ENCODE peak calls at places on chromosomes 3 and 15, in six cellular contexts. N, L, U, C, O and P are unnamed samples.

GRCh38 chr3:80190051-80190450 is 422.3 kb upstream of the ROBO1 start:
- DNase-seq in N (no peak), L (no peak), U (no peak), C (no peak), O (peak), P (no peak)

GRCh38 chr15:27222479-27222878 is 251.5 kb downstream of the GABRG3 start:
- DNase-seq in N (no peak), L (no peak), U (peak), C (no peak), O (no peak), P (no peak)

GRCh38 chr15:53351373-53351772 is 408.1 kb downstream of the WDR72 start:
- DNase-seq in N (no peak), L (no peak), U (no peak), C (no peak), O (no peak), P (no peak)

GRCh38 chr3:122936335-122936734 is 91.2 kb downstream of the SEMA5B start:
- DNase-seq in N (no peak), L (no peak), U (no peak), C (no peak), O (no peak), P (no peak)

GRCh38 chr15:38300395-38300794 is 47.8 kb downstream of the SPRED1 start:
- DNase-seq in N (peak), L (no peak), U (no peak), C (no peak), O (no peak), P (no peak)

GRCh38 chr3:4571690-4572334 is 78.7 kb downstream of the ITPR1 start:
- DNase-seq in N (peak), L (no peak), U (no peak), C (no peak), O (peak), P (peak)

GRCh38 chr15:70936326-70936725 is 43.7 kb downstream of the LRRC49 start:
- DNase-seq in N (no peak), L (no peak), U (no peak), C (no peak), O (no peak), P (no peak)

GRCh38 chr3:128330301-128330845 is 136.3 kb downstream of the DNAJB8 start:
- DNase-seq in N (no peak), L (no peak), U (no peak), C (no peak), O (no peak), P (no peak)

GRCh38 chr15:98203872-98204660 is 243.6 kb downstream of the ARRDC4 start:
- DNase-seq in N (no peak), L (no peak), U (no peak), C (no peak), O (no peak), P (no peak)

GRCh38 chr3:151452814-151453213 is 8.0 kb downstream of the IGSF10 start:
- DNase-seq in N (no peak), L (no peak), U (no peak), C (no peak), O (no peak), P (no peak)

GRCh38 chr3:64295594-64295993 is 70.3 kb upstream of the PRICKLE2 start:
- DNase-seq in N (no peak), L (no peak), U (no peak), C (no peak), O (no peak), P (no peak)

GRCh38 chr3:168705412-168705811 is 609.7 kb upstream of the GOLIM4 start:
- DNase-seq in N (no peak), L (no peak), U (no peak), C (no peak), O (no peak), P (no peak)

GRCh38 chr15:73051811-73052678 is at the start of gene NEO1:
- DNase-seq in N (peak), L (no peak), U (peak), C (peak), O (peak), P (peak)
- TF ChIP-seq POLR2A in N (no peak), L (peak), U (peak), C (no peak), O (no peak), P (peak)

DNA sequence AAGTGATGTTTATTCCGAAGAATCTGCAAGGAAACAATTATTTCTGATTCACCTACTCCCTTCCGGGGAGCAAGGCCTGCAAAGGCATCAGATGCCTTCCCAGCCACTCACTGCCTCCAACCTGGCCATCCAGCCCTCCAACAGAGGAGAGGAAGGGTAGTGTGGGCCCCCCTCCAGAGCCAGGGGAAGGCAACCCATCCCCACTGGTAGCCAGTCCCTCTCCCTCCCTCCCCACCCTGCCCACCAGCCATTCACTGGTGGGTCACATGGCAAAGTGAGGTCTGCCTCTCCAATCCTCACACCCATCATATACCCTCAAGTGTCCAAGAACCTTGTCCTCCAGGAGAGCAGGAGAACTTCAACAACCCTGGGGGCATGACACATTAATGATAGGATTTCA is 2.4 kb upstream of the VIPR1 start:
- DNase-seq in N (no peak), L (no peak), U (no peak), C (no peak), O (no peak), P (no peak)
- TF ChIP-seq MYC in N (no peak), L (no peak), U (no peak), C (no peak), O (no peak), P (no peak)

GRCh38 chr3:188295876-188296275 is 141.9 kb downstream of the LPP start:
- DNase-seq in N (no peak), L (no peak), U (no peak), C (no peak), O (no peak), P (no peak)

GRCh38 chr3:188296761-188297689 is 143.1 kb downstream of the LPP start:
- DNase-seq in N (peak), L (no peak), U (no peak), C (no peak), O (peak), P (peak)

GRCh38 chr3:188292827-188293226 is 138.9 kb downstream of the LPP start:
- DNase-seq in N (no peak), L (no peak), U (no peak), C (no peak), O (no peak), P (no peak)

GRCh38 chr3:188294113-188294512 is 140.2 kb downstream of the LPP start:
- DNase-seq in N (no peak), L (no peak), U (no peak), C (no peak), O (no peak), P (no peak)

DNA sequence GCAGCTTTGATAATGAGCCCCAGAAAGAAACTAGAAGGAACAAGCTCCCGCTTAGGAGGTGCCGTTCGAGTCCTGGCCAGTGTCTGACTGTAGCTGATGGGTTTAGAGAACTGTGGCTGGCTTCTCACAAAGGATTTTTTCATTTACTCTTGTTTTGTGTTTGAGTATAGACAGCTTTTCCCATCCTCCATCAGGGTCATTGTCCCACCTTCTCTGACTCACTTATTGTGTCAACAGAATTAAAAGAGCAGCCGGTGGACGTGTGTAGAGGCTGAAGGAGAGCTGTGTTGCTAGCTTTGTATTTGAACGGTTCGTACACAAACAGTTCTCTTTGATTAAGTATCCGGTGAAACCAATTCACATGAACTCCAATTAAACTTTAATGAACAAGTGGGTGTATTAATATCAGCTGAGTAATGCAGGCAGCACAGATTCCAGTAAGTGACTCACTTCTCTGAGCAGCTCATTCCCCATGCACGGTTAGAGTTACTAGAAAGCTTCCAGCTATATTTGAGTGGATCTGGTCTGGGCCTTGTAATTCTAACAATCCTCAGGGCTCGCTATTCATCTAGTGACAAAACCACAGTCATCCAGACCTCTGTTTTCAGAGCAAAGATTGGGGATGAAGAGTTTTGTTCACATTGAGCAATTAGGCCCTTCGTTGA is 141.0 kb downstream of the LPP start:
- DNase-seq in N (no peak), L (no peak), U (peak), C (no peak), O (peak), P (peak)
- TF ChIP-seq POLR2A in N (no peak), L (no peak), U (no peak), C (no peak), O (no peak), P (peak)

GRCh38 chr3:130340766-130341165 is 4.7 kb upstream of the COL6A5 start:
- DNase-seq in N (no peak), L (no peak), U (no peak), C (no peak), O (no peak), P (no peak)
- TF ChIP-seq MYC in N (no peak), L (no peak), U (no peak), C (no peak), O (no peak), P (no peak)

DNA sequence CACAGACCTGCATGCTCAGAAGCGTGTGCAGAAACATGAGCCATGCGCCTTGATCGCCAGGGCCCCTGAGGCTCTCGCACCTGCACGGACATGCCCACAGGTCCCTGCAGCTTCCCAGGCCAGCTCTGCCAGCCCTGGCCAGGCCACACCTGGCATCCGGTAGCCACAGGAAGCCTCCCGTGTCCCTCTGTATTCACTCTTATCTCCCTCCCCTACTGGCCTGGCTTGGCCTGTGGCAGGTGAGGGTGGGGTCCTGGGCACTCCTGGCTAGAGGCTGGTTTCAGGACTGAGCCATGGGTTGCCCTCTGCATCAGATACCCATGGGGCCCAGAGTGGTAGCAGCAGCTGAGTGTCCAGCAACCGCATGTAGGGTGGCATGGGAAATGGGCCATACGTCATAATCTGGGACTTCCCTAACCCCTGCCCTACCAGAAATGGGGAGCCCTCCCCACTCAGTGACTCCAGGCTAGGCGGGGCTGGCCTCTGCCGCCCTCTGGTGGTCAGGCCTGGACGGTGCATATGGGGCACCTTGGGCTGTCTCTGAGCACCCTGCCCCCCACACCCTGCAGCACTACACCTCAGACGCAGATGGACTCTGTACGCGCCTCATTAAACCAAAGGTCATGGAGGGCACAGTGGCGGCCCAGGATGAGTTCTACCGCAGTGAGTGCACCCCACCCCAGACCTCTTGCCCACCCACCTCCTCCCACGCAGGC is 12.6 kb upstream of the LMAN1L start:
- DNase-seq in N (peak), L (peak), U (peak), C (peak), O (peak), P (peak)
- TF ChIP-seq POLR2A in N (no peak), L (peak), U (no peak), C (no peak), O (no peak), P (no peak)

GRCh38 chr15:90956551-90957104 is 1.9 kb downstream of the RCCD1 start:
- DNase-seq in N (no peak), L (no peak), U (peak), C (peak), O (peak), P (no peak)
- TF ChIP-seq MYC in N (no peak), L (no peak), U (peak), C (no peak), O (no peak), P (no peak)

GRCh38 chr3:50971487-50971924 is 296.8 kb downstream of the DOCK3 start:
- DNase-seq in N (peak), L (no peak), U (peak), C (peak), O (peak), P (peak)

GRCh38 chr3:50972029-50972428 is 297.3 kb downstream of the DOCK3 start:
- DNase-seq in N (no peak), L (no peak), U (no peak), C (no peak), O (no peak), P (no peak)
- TF ChIP-seq POLR2A in N (no peak), L (no peak), U (no peak), C (no peak), O (no peak), P (no peak)

GRCh38 chr15:62986948-62987347 is 55.6 kb upstream of the TPM1 start:
- DNase-seq in N (no peak), L (no peak), U (no peak), C (no peak), O (no peak), P (peak)

GRCh38 chr15:62983956-62984355 is 58.6 kb upstream of the TPM1 start:
- DNase-seq in N (peak), L (no peak), U (no peak), C (no peak), O (no peak), P (no peak)

GRCh38 chr15:62988701-62989100 is 53.8 kb upstream of the TPM1 start:
- DNase-seq in N (no peak), L (no peak), U (no peak), C (no peak), O (no peak), P (no peak)

GRCh38 chr15:62989366-62990055 is 53.0 kb upstream of the TPM1 start:
- DNase-seq in N (no peak), L (no peak), U (no peak), C (no peak), O (peak), P (no peak)

GRCh38 chr15:62985768-62986167 is 56.8 kb upstream of the TPM1 start:
- DNase-seq in N (no peak), L (no peak), U (no peak), C (no peak), O (peak), P (no peak)
- TF ChIP-seq MYC in N (no peak), L (no peak), U (no peak), C (no peak), O (no peak), P (no peak)

DNA sequence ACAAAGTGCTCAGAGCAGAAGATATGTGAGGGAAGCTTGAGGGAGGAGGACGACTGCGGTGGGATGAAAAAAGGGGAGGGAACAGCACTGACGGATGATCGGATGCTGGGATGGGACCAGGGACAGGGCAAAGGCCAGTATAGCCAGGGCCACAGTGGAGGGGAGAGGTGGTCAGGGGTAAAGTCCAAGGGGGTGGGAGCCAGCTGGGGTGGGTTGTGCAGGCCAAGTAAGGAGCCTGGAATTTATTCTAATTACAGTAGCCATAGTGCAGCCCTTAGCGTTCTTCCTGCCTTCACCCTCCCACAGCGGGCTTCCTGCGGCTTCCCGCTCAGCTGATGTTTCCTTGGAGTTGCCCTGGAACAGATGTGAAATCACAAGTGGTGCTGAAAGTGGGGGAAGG is 7.6 kb upstream of the APEH start:
- DNase-seq in N (no peak), L (no peak), U (no peak), C (no peak), O (no peak), P (peak)
- TF ChIP-seq POLR2A in N (no peak), L (no peak), U (no peak), C (no peak), O (no peak), P (no peak)